ENCODE peak calls at places on chromosomes 13 and 19, in ten cellular contexts. One of them, this sample, is unnamed.

GRCh38 chr19:55492362-55492944 is 4.2 kb downstream of the SSC5D start:
- DNase-seq in HEK293T: no peak
- DNase-seq in caudate nucleus: no peak
- DNase-seq in PC-3: no peak
- DNase-seq in ELR: no peak
- DNase-seq in left lobe of liver: no peak
- DNase-seq in stimulated activated CD8-positive, alpha-beta memory T cell treated with anti-CD3 and anti-CD28 coated beads, Interleukin-7, amount 100 ng/mL, for 1 hour: no peak
- DNase-seq in mesothelial cell of epicardium: no peak
- DNase-seq in Calu3: no peak
- DNase-seq in CD4-positive, alpha-beta memory T cell: no peak
- DNase-seq in this sample: no peak

GRCh38 chr19:57830071-57830602 is at the start of gene ZNF587B:
- DNase-seq in left lobe of liver: peak; percentile 72
- DNase-seq in ELR: peak; percentile 96
- DNase-seq in CD4-positive, alpha-beta memory T cell: peak; percentile 13
- DNase-seq in HEK293T: peak; percentile 13
- DNase-seq in mesothelial cell of epicardium: no peak
- DNase-seq in Calu3: no peak
- DNase-seq in PC-3: peak; percentile 49
- DNase-seq in caudate nucleus: peak; percentile 67
- DNase-seq in stimulated activated CD8-positive, alpha-beta memory T cell treated with anti-CD3 and anti-CD28 coated beads, Interleukin-7, amount 100 ng/mL, for 1 hour: no peak
- DNase-seq in this sample: no peak

GRCh38 chr19:4851551-4852290 is 15.7 kb downstream of the PLIN3 start:
- DNase-seq in ELR: peak; percentile 67
- DNase-seq in CD4-positive, alpha-beta memory T cell: peak; percentile 52
- DNase-seq in PC-3: peak; percentile 67
- DNase-seq in mesothelial cell of epicardium: peak; percentile 36
- DNase-seq in Calu3: peak; percentile 61
- DNase-seq in left lobe of liver: peak; percentile 71
- DNase-seq in caudate nucleus: peak; percentile 29
- DNase-seq in stimulated activated CD8-positive, alpha-beta memory T cell treated with anti-CD3 and anti-CD28 coated beads, Interleukin-7, amount 100 ng/mL, for 1 hour: peak; percentile 61
- DNase-seq in HEK293T: peak; percentile 78
- DNase-seq in this sample: peak; percentile 32

GRCh38 chr19:38384209-38385027 is 3.4 kb downstream of the GGN start:
- DNase-seq in CD4-positive, alpha-beta memory T cell: no peak
- DNase-seq in ELR: peak; percentile 52
- DNase-seq in mesothelial cell of epicardium: no peak
- DNase-seq in caudate nucleus: no peak
- DNase-seq in HEK293T: peak; percentile 40
- DNase-seq in left lobe of liver: no peak
- DNase-seq in PC-3: peak; percentile 19
- DNase-seq in Calu3: no peak
- DNase-seq in stimulated activated CD8-positive, alpha-beta memory T cell treated with anti-CD3 and anti-CD28 coated beads, Interleukin-7, amount 100 ng/mL, for 1 hour: no peak
- DNase-seq in this sample: no peak

GRCh38 chr19:41844601-41845000 is at the start of gene LYPD4:
- DNase-seq in Calu3: no peak
- DNase-seq in caudate nucleus: no peak
- DNase-seq in CD4-positive, alpha-beta memory T cell: no peak
- DNase-seq in left lobe of liver: no peak
- DNase-seq in ELR: no peak
- DNase-seq in mesothelial cell of epicardium: no peak
- DNase-seq in HEK293T: no peak
- DNase-seq in PC-3: no peak
- DNase-seq in stimulated activated CD8-positive, alpha-beta memory T cell treated with anti-CD3 and anti-CD28 coated beads, Interleukin-7, amount 100 ng/mL, for 1 hour: no peak
- DNase-seq in this sample: no peak

GRCh38 chr13:94267581-94267980 is 211.9 kb downstream of the DCT start:
- DNase-seq in CD4-positive, alpha-beta memory T cell: no peak
- DNase-seq in Calu3: no peak
- DNase-seq in PC-3: no peak
- DNase-seq in caudate nucleus: no peak
- DNase-seq in left lobe of liver: no peak
- DNase-seq in ELR: no peak
- DNase-seq in HEK293T: no peak
- DNase-seq in mesothelial cell of epicardium: no peak
- DNase-seq in stimulated activated CD8-positive, alpha-beta memory T cell treated with anti-CD3 and anti-CD28 coated beads, Interleukin-7, amount 100 ng/mL, for 1 hour: no peak
- DNase-seq in this sample: no peak

GRCh38 chr13:111201304-111201940 is 86.3 kb downstream of the ARHGEF7 start:
- DNase-seq in left lobe of liver: no peak
- DNase-seq in ELR: no peak
- DNase-seq in mesothelial cell of epicardium: no peak
- DNase-seq in PC-3: no peak
- DNase-seq in Calu3: no peak
- DNase-seq in HEK293T: no peak
- DNase-seq in stimulated activated CD8-positive, alpha-beta memory T cell treated with anti-CD3 and anti-CD28 coated beads, Interleukin-7, amount 100 ng/mL, for 1 hour: no peak
- DNase-seq in CD4-positive, alpha-beta memory T cell: no peak
- DNase-seq in caudate nucleus: no peak
- DNase-seq in this sample: no peak

GRCh38 chr19:45901912-45902650 is at the start of gene MYPOP:
- DNase-seq in ELR: peak; percentile 14
- DNase-seq in HEK293T: no peak
- DNase-seq in PC-3: no peak
- DNase-seq in caudate nucleus: no peak
- DNase-seq in left lobe of liver: no peak
- DNase-seq in CD4-positive, alpha-beta memory T cell: no peak
- DNase-seq in Calu3: no peak
- DNase-seq in mesothelial cell of epicardium: no peak
- DNase-seq in stimulated activated CD8-positive, alpha-beta memory T cell treated with anti-CD3 and anti-CD28 coated beads, Interleukin-7, amount 100 ng/mL, for 1 hour: no peak
- DNase-seq in this sample: no peak

GRCh38 chr13:107907065-107907464 is 308.3 kb downstream of the LIG4 start:
- DNase-seq in PC-3: no peak
- DNase-seq in left lobe of liver: no peak
- DNase-seq in ELR: no peak
- DNase-seq in caudate nucleus: no peak
- DNase-seq in stimulated activated CD8-positive, alpha-beta memory T cell treated with anti-CD3 and anti-CD28 coated beads, Interleukin-7, amount 100 ng/mL, for 1 hour: no peak
- DNase-seq in mesothelial cell of epicardium: no peak
- DNase-seq in Calu3: no peak
- DNase-seq in CD4-positive, alpha-beta memory T cell: no peak
- DNase-seq in HEK293T: no peak
- DNase-seq in this sample: no peak

GRCh38 chr13:23510544-23510916 is 59.7 kb upstream of the TNFRSF19 start:
- DNase-seq in CD4-positive, alpha-beta memory T cell: no peak
- DNase-seq in mesothelial cell of epicardium: no peak
- DNase-seq in caudate nucleus: no peak
- DNase-seq in left lobe of liver: no peak
- DNase-seq in HEK293T: no peak
- DNase-seq in ELR: no peak
- DNase-seq in PC-3: no peak
- DNase-seq in stimulated activated CD8-positive, alpha-beta memory T cell treated with anti-CD3 and anti-CD28 coated beads, Interleukin-7, amount 100 ng/mL, for 1 hour: no peak
- DNase-seq in Calu3: no peak
- DNase-seq in this sample: no peak

GRCh38 chr19:57689750-57690149 is 8.0 kb downstream of the ZNF551 start:
- DNase-seq in caudate nucleus: no peak
- DNase-seq in mesothelial cell of epicardium: no peak
- DNase-seq in left lobe of liver: no peak
- DNase-seq in PC-3: peak; percentile 92
- DNase-seq in ELR: no peak
- DNase-seq in Calu3: no peak
- DNase-seq in stimulated activated CD8-positive, alpha-beta memory T cell treated with anti-CD3 and anti-CD28 coated beads, Interleukin-7, amount 100 ng/mL, for 1 hour: no peak
- DNase-seq in HEK293T: no peak
- DNase-seq in CD4-positive, alpha-beta memory T cell: no peak
- DNase-seq in this sample: no peak

GRCh38 chr13:21147827-21148226 is 28.5 kb downstream of the SKA3 start:
- DNase-seq in caudate nucleus: no peak
- DNase-seq in mesothelial cell of epicardium: no peak
- DNase-seq in HEK293T: no peak
- DNase-seq in CD4-positive, alpha-beta memory T cell: no peak
- DNase-seq in left lobe of liver: no peak
- DNase-seq in Calu3: no peak
- DNase-seq in stimulated activated CD8-positive, alpha-beta memory T cell treated with anti-CD3 and anti-CD28 coated beads, Interleukin-7, amount 100 ng/mL, for 1 hour: no peak
- DNase-seq in ELR: no peak
- DNase-seq in PC-3: no peak
- DNase-seq in this sample: no peak

GRCh38 chr13:60044321-60044720 is 119.4 kb downstream of the DIAPH3 start:
- DNase-seq in ELR: no peak
- DNase-seq in mesothelial cell of epicardium: no peak
- DNase-seq in CD4-positive, alpha-beta memory T cell: no peak
- DNase-seq in stimulated activated CD8-positive, alpha-beta memory T cell treated with anti-CD3 and anti-CD28 coated beads, Interleukin-7, amount 100 ng/mL, for 1 hour: no peak
- DNase-seq in caudate nucleus: no peak
- DNase-seq in Calu3: no peak
- DNase-seq in HEK293T: no peak
- DNase-seq in left lobe of liver: no peak
- DNase-seq in PC-3: no peak
- DNase-seq in this sample: no peak

GRCh38 chr19:1318678-1319471 is 33.2 kb downstream of the EFNA2 start:
- DNase-seq in left lobe of liver: no peak
- DNase-seq in mesothelial cell of epicardium: no peak
- DNase-seq in stimulated activated CD8-positive, alpha-beta memory T cell treated with anti-CD3 and anti-CD28 coated beads, Interleukin-7, amount 100 ng/mL, for 1 hour: no peak
- DNase-seq in PC-3: no peak
- DNase-seq in ELR: no peak
- DNase-seq in Calu3: no peak
- DNase-seq in caudate nucleus: no peak
- DNase-seq in HEK293T: no peak
- DNase-seq in CD4-positive, alpha-beta memory T cell: no peak
- DNase-seq in this sample: no peak

This sample was measured in MM.1S.